ENCODE peak calls at places on chromosomes 6 and 20, in four cellular contexts. One of them, this sample, is unnamed.

GRCh38 chr6:140485740-140486467 is 1111.5 kb upstream of the CITED2 start:
- DNase-seq in NCI-H1092: no peak
- DNase-seq in fibroblast of pulmonary artery: peak
- DNase-seq in HEK293T: no peak
- DNase-seq in this sample: peak

GRCh38 chr20:12098411-12098810 is 180.7 kb downstream of the BTBD3 start:
- DNase-seq in NCI-H1092: no peak
- DNase-seq in fibroblast of pulmonary artery: no peak
- DNase-seq in HEK293T: no peak
- DNase-seq in this sample: no peak

GRCh38 chr6:11265932-11266331 is 33.5 kb upstream of the NEDD9 start:
- DNase-seq in NCI-H1092: no peak
- DNase-seq in fibroblast of pulmonary artery: no peak
- DNase-seq in HEK293T: no peak
- DNase-seq in this sample: no peak

GRCh38 chr6:34074064-34074739 is 71.7 kb downstream of the GRM4 start:
- DNase-seq in NCI-H1092: peak
- DNase-seq in fibroblast of pulmonary artery: no peak
- DNase-seq in HEK293T: no peak
- DNase-seq in this sample: no peak

GRCh38 chr20:25292176-25292891 is 44.4 kb downstream of the PYGB start:
- DNase-seq in NCI-H1092: no peak
- DNase-seq in fibroblast of pulmonary artery: no peak
- DNase-seq in HEK293T: no peak
- DNase-seq in this sample: no peak

GRCh38 chr6:132369526-132369925 is 31.7 kb downstream of the MOXD1 start:
- DNase-seq in NCI-H1092: no peak
- DNase-seq in fibroblast of pulmonary artery: peak
- DNase-seq in HEK293T: no peak
- DNase-seq in this sample: peak

GRCh38 chr6:34914358-34914757 is 25.3 kb downstream of the ANKS1A start:
- DNase-seq in NCI-H1092: no peak
- DNase-seq in fibroblast of pulmonary artery: no peak
- DNase-seq in HEK293T: no peak
- DNase-seq in this sample: no peak

GRCh38 chr6:27091661-27092315 is 155.7 kb upstream of the PRSS16 start:
- DNase-seq in NCI-H1092: no peak
- DNase-seq in fibroblast of pulmonary artery: peak
- DNase-seq in HEK293T: peak
- DNase-seq in this sample: peak

GRCh38 chr20:29297411-29298270 is 1959.8 kb upstream of the DEFB115 start:
- DNase-seq in NCI-H1092: no peak
- DNase-seq in fibroblast of pulmonary artery: no peak
- DNase-seq in HEK293T: no peak
- DNase-seq in this sample: no peak

GRCh38 chr6:169288591-169288990 is 34.9 kb upstream of the THBS2 start:
- DNase-seq in NCI-H1092: no peak
- DNase-seq in fibroblast of pulmonary artery: peak
- DNase-seq in HEK293T: no peak
- DNase-seq in this sample: no peak

GRCh38 chr6:149508485-149508884 is 23.7 kb upstream of the ZC3H12D start:
- DNase-seq in NCI-H1092: no peak
- DNase-seq in fibroblast of pulmonary artery: no peak
- DNase-seq in HEK293T: no peak
- DNase-seq in this sample: no peak

GRCh38 chr6:95186710-95187109 is 390.6 kb upstream of the MANEA start:
- DNase-seq in NCI-H1092: no peak
- DNase-seq in fibroblast of pulmonary artery: no peak
- DNase-seq in HEK293T: no peak
- DNase-seq in this sample: no peak

GRCh38 chr6:131368077-131368911 is 204.7 kb upstream of the ARG1 start:
- DNase-seq in NCI-H1092: no peak
- DNase-seq in fibroblast of pulmonary artery: peak
- DNase-seq in HEK293T: no peak
- DNase-seq in this sample: no peak

GRCh38 chr6:145372671-145373123 is 362.6 kb downstream of the EPM2A start:
- DNase-seq in NCI-H1092: no peak
- DNase-seq in fibroblast of pulmonary artery: peak
- DNase-seq in HEK293T: no peak
- DNase-seq in this sample: no peak

GRCh38 chr6:158060447-158061360 is 79.0 kb downstream of the SYNJ2 start:
- DNase-seq in NCI-H1092: peak
- DNase-seq in fibroblast of pulmonary artery: peak
- DNase-seq in HEK293T: no peak
- DNase-seq in this sample: no peak

GRCh38 chr20:57048027-57048869 is 218.2 kb downstream of the BMP7 start:
- DNase-seq in NCI-H1092: no peak
- DNase-seq in fibroblast of pulmonary artery: peak
- DNase-seq in HEK293T: peak
- DNase-seq in this sample: peak

GRCh38 chr20:51306521-51307358 is 235.8 kb downstream of the NFATC2 start:
- DNase-seq in NCI-H1092: peak
- DNase-seq in fibroblast of pulmonary artery: peak
- DNase-seq in HEK293T: peak
- DNase-seq in this sample: peak

GRCh38 chr6:11771473-11772048 is 7.0 kb downstream of the ADTRP start:
- DNase-seq in NCI-H1092: no peak
- DNase-seq in fibroblast of pulmonary artery: no peak
- DNase-seq in HEK293T: no peak
- DNase-seq in this sample: no peak

GRCh38 chr6:155377061-155377460 is 62.8 kb upstream of the TFB1M start:
- DNase-seq in NCI-H1092: no peak
- DNase-seq in fibroblast of pulmonary artery: peak
- DNase-seq in HEK293T: no peak
- DNase-seq in this sample: no peak

GRCh38 chr6:28838289-28838633 is 85.5 kb downstream of the TRIM27 start:
- DNase-seq in NCI-H1092: peak
- DNase-seq in fibroblast of pulmonary artery: peak
- DNase-seq in HEK293T: no peak
- DNase-seq in this sample: peak

GRCh38 chr6:144912474-144912873 is 627.3 kb downstream of the UTRN start:
- DNase-seq in NCI-H1092: no peak
- DNase-seq in fibroblast of pulmonary artery: peak
- DNase-seq in HEK293T: no peak
- DNase-seq in this sample: no peak

GRCh38 chr6:42138630-42139619 is 3.5 kb downstream of the C6orf132 start:
- DNase-seq in NCI-H1092: no peak
- DNase-seq in fibroblast of pulmonary artery: no peak
- DNase-seq in HEK293T: no peak
- DNase-seq in this sample: no peak

GRCh38 chr6:111556004-111556403 is 49.7 kb downstream of the TRAF3IP2 start:
- DNase-seq in NCI-H1092: no peak
- DNase-seq in fibroblast of pulmonary artery: no peak
- DNase-seq in HEK293T: no peak
- DNase-seq in this sample: no peak

GRCh38 chr20:48619126-48620101 is 208.4 kb downstream of the PREX1 start:
- DNase-seq in NCI-H1092: peak
- DNase-seq in fibroblast of pulmonary artery: no peak
- DNase-seq in HEK293T: no peak
- DNase-seq in this sample: no peak

GRCh38 chr6:89602136-89602535 is 36.4 kb downstream of the LYRM2 start:
- DNase-seq in NCI-H1092: no peak
- DNase-seq in fibroblast of pulmonary artery: no peak
- DNase-seq in HEK293T: no peak
- DNase-seq in this sample: no peak

GRCh38 chr6:166166314-166167257 is 1.1 kb downstream of the TBXT start:
- DNase-seq in NCI-H1092: no peak
- DNase-seq in fibroblast of pulmonary artery: no peak
- DNase-seq in HEK293T: no peak
- DNase-seq in this sample: no peak

GRCh38 chr20:38706482-38706881 is 17.8 kb upstream of the SLC32A1 start:
- DNase-seq in NCI-H1092: peak
- DNase-seq in fibroblast of pulmonary artery: no peak
- DNase-seq in HEK293T: no peak
- DNase-seq in this sample: no peak

GRCh38 chr6:34157236-34157830 is 11.4 kb upstream of the GRM4 start:
- DNase-seq in NCI-H1092: no peak
- DNase-seq in fibroblast of pulmonary artery: no peak
- DNase-seq in HEK293T: no peak
- DNase-seq in this sample: no peak

This sample was measured in NCI-H460.